ENCODE peak calls at places on chromosomes 6 and 20, in nine cellular contexts. O is fibroblast of lung, L is ovary, D is mucosa of descending colon, W is lower leg skin, V is neural progenitor cell, R is pancreas, C is fibroblast of pulmonary artery, U is HepG2. Y is an unnamed sample.

GRCh38 chr20:7180261-7181045 is 413.0 kb downstream of the BMP2 start:
- DNase-seq in O (peak), L (no peak), D (no peak), W (no peak), V (no peak), R (no peak), C (peak), U (no peak), Y (peak)

GRCh38 chr6:161393839-161394364 is 120.0 kb upstream of the AGPAT4 start:
- DNase-seq in O (peak), L (no peak), D (no peak), W (no peak), V (peak), R (no peak), C (peak), U (peak), Y (peak)

GRCh38 chr6:42045538-42046460 is 4.5 kb upstream of the TAF8 start:
- DNase-seq in O (peak), L (peak), D (peak), W (peak), V (no peak), R (peak), C (peak), U (no peak), Y (peak)

GRCh38 chr6:111683749-111684267 is 78.1 kb upstream of the TRAF3IP2 start:
- DNase-seq in O (peak), L (peak), D (no peak), W (no peak), V (no peak), R (no peak), C (peak), U (no peak), Y (peak)

GRCh38 chr6:113594726-113595125 is 262.4 kb upstream of the MARCKS start:
- DNase-seq in O (no peak), L (no peak), D (no peak), W (no peak), V (no peak), R (no peak), C (no peak), U (peak), Y (no peak)

GRCh38 chr20:1327241-1327653 is 1.7 kb downstream of the SDCBP2 start:
- DNase-seq in O (peak), L (peak), D (peak), W (peak), V (no peak), R (no peak), C (peak), U (no peak), Y (peak)

GRCh38 chr6:2760882-2761842 is 4.0 kb upstream of the WRNIP1 start:
- DNase-seq in O (no peak), L (no peak), D (no peak), W (no peak), V (no peak), R (no peak), C (no peak), U (no peak), Y (no peak)

GRCh38 chr6:150395388-150396009 is 26.7 kb downstream of the IYD start:
- DNase-seq in O (peak), L (no peak), D (no peak), W (no peak), V (peak), R (no peak), C (peak), U (peak), Y (no peak)

GRCh38 chr6:149271348-149272340 is 45.9 kb upstream of the TAB2 start:
- DNase-seq in O (no peak), L (no peak), D (no peak), W (no peak), V (no peak), R (no peak), C (peak), U (no peak), Y (peak)

GRCh38 chr6:100700009-100700408 is 181.1 kb downstream of the ASCC3 start:
- DNase-seq in O (no peak), L (no peak), D (no peak), W (no peak), V (no peak), R (no peak), C (no peak), U (no peak), Y (no peak)

GRCh38 chr6:159125977-159126376 is 43.2 kb upstream of the FNDC1 start:
- DNase-seq in O (no peak), L (no peak), D (no peak), W (peak), V (no peak), R (no peak), C (no peak), U (no peak), Y (no peak)

GRCh38 chr6:123972600-123973294 is 169.1 kb downstream of the NKAIN2 start:
- DNase-seq in O (no peak), L (no peak), D (no peak), W (no peak), V (no peak), R (no peak), C (no peak), U (no peak), Y (no peak)

GRCh38 chr6:125124250-125124777 is 29.3 kb upstream of the TPD52L1 start:
- DNase-seq in O (no peak), L (no peak), D (no peak), W (no peak), V (no peak), R (no peak), C (no peak), U (peak), Y (no peak)

GRCh38 chr20:56343861-56344381 is 14.9 kb upstream of the FAM210B start:
- DNase-seq in O (peak), L (peak), D (no peak), W (no peak), V (peak), R (peak), C (peak), U (no peak), Y (no peak)

GRCh38 chr20:39124064-39124463 is 161.9 kb downstream of the DHX35 start:
- DNase-seq in O (no peak), L (no peak), D (no peak), W (no peak), V (no peak), R (no peak), C (no peak), U (no peak), Y (no peak)

GRCh38 chr6:42276008-42276890 is 58.6 kb upstream of the MRPS10 start:
- DNase-seq in O (peak), L (no peak), D (no peak), W (peak), V (no peak), R (no peak), C (peak), U (no peak), Y (peak)

GRCh38 chr6:404685-405423 is 13.3 kb downstream of the IRF4 start:
- DNase-seq in O (no peak), L (no peak), D (no peak), W (no peak), V (no peak), R (no peak), C (no peak), U (no peak), Y (no peak)

GRCh38 chr20:18466574-18466893 is 296 bp downstream of the DZANK1 start:
- DNase-seq in O (no peak), L (no peak), D (no peak), W (no peak), V (no peak), R (no peak), C (no peak), U (no peak), Y (no peak)

GRCh38 chr6:27720607-27721580 is 191.3 kb downstream of the OR2B2 start:
- DNase-seq in O (peak), L (no peak), D (no peak), W (no peak), V (peak), R (no peak), C (peak), U (peak), Y (no peak)

GRCh38 chr6:28725890-28726348 is 197.9 kb downstream of the TRIM27 start:
- DNase-seq in O (no peak), L (no peak), D (no peak), W (no peak), V (no peak), R (no peak), C (no peak), U (peak), Y (no peak)

GRCh38 chr6:100455230-100456124 is 9.2 kb downstream of the SIM1 start:
- DNase-seq in O (no peak), L (no peak), D (no peak), W (no peak), V (peak), R (peak), C (no peak), U (no peak), Y (no peak)

GRCh38 chr20:6711950-6712634 is 55.4 kb upstream of the BMP2 start:
- DNase-seq in O (no peak), L (no peak), D (no peak), W (no peak), V (no peak), R (no peak), C (no peak), U (no peak), Y (no peak)

GRCh38 chr20:11047559-11047958 is 373.8 kb upstream of the JAG1 start:
- DNase-seq in O (no peak), L (no peak), D (no peak), W (no peak), V (no peak), R (no peak), C (peak), U (no peak), Y (peak)

GRCh38 chr6:6825986-6826901 is 237.7 kb downstream of the LY86 start:
- DNase-seq in O (no peak), L (no peak), D (no peak), W (peak), V (no peak), R (no peak), C (peak), U (no peak), Y (no peak)

GRCh38 chr6:108562503-108562993 is 1.8 kb downstream of the FOXO3 start:
- DNase-seq in O (peak), L (peak), D (peak), W (peak), V (peak), R (peak), C (peak), U (peak), Y (no peak)

DNA sequence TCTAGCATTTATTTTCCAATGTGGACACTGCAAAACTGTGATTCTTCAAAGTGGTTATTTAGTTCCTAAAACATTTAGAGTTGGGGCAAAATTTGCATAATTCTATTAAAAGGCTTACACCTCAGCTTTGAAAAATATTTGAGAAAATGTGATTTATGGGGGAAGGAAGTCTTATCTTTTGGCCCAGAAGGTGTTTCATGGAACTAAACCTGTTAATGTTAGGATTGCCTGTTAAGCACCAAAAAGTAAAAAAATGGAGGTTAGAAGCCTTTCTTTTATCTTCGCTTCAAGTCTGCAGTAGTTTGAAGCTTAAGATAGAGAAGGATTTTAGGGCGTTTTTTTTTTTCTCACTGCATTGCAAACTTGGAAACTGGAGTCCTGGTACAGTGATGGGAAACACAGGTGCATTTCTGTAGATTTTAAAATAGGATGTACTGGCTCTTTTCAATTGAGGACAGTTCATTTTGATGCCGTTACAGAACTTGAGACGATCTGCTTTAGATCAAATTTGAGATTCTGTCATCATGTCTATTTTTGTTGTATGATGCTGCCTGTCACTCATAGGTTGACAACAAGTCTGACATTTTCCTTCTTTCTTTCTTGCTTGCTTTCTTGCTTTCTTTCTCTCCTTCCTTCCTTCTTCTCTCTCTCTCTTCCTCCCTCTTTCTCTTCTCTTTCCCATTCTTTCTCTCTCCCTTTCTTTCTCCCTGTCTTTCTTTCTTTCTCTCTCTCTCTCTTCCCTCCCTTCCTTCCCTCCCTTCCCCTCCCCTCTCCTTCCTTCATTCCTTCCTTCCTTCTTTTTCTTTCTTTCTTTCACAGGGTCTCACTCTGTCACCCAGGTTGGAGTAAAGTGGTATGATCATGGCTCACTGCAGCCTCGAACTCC is 152.4 kb upstream of the SGK1 start:
- DNase-seq in O (no peak), L (no peak), D (no peak), W (no peak), V (no peak), R (no peak), C (no peak), U (no peak), Y (no peak)
- H3K4me3 ChIP-seq in O (no peak), L (no peak), D (no peak), W (no peak), V (no peak), R (no peak), C (no peak), U (no peak), Y (no peak)

GRCh38 chr6:116327803-116328527 is 42.8 kb upstream of the DSE start:
- DNase-seq in O (peak), L (no peak), D (no peak), W (no peak), V (no peak), R (no peak), C (no peak), U (no peak), Y (no peak)

GRCh38 chr6:116330511-116330910 is 40.2 kb upstream of the DSE start:
- DNase-seq in O (no peak), L (no peak), D (no peak), W (no peak), V (no peak), R (no peak), C (no peak), U (no peak), Y (no peak)

GRCh38 chr6:116326392-116326717 is 44.4 kb upstream of the DSE start:
- DNase-seq in O (no peak), L (no peak), D (no peak), W (no peak), V (no peak), R (no peak), C (peak), U (no peak), Y (no peak)

GRCh38 chr6:116329156-116329555 is 41.6 kb upstream of the DSE start:
- DNase-seq in O (peak), L (no peak), D (no peak), W (no peak), V (no peak), R (no peak), C (no peak), U (no peak), Y (no peak)

GRCh38 chr6:116328528-116328903 is 42.2 kb upstream of the DSE start:
- DNase-seq in O (no peak), L (no peak), D (no peak), W (no peak), V (no peak), R (no peak), C (peak), U (no peak), Y (no peak)
- H3K4me3 ChIP-seq in O (no peak), L (no peak), D (no peak), W (no peak), V (no peak), R (no peak), C (no peak), U (no peak), Y (no peak)

DNA sequence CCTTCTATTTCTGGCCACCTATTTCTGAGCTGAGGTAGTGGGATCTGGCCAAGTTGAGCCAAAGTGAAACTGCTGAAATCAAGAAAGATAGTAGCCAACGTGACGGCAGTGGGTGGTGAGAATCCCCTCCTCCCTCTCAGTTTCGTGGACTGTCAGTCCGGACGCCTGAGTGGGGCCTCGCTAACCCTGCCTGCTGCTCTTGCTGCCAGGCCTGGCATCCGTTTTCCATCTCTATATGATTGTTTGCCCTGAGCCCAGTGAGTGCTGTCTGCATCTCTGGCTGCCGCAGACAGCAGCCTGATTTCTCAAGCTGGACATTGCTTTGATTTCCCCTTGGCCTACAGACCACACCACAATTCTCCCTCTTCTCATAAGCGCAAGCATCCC is 23.5 kb upstream of the PAX1 start:
- DNase-seq in O (no peak), L (no peak), D (no peak), W (no peak), V (no peak), R (no peak), C (no peak), U (no peak), Y (no peak)
- H3K4me3 ChIP-seq in O (no peak), L (no peak), D (no peak), W (no peak), V (no peak), R (no peak), C (no peak), U (no peak), Y (no peak)

GRCh38 chr20:32010666-32011065 is 428 bp downstream of the CCM2L start:
- DNase-seq in O (no peak), L (no peak), D (no peak), W (no peak), V (peak), R (no peak), C (no peak), U (no peak), Y (no peak)

GRCh38 chr20:32009564-32009963 is 674 bp upstream of the CCM2L start:
- DNase-seq in O (no peak), L (no peak), D (no peak), W (no peak), V (no peak), R (no peak), C (no peak), U (no peak), Y (no peak)

GRCh38 chr20:32012159-32012682 is 2.0 kb downstream of the CCM2L start:
- DNase-seq in O (no peak), L (no peak), D (no peak), W (no peak), V (no peak), R (no peak), C (no peak), U (no peak), Y (no peak)

GRCh38 chr20:32007787-32008616 is 2.2 kb upstream of the CCM2L start:
- DNase-seq in O (no peak), L (no peak), D (no peak), W (no peak), V (peak), R (no peak), C (peak), U (no peak), Y (no peak)

GRCh38 chr20:32010096-32010495 is at the start of gene CCM2L:
- DNase-seq in O (no peak), L (no peak), D (no peak), W (no peak), V (no peak), R (no peak), C (no peak), U (no peak), Y (no peak)
- H3K4me3 ChIP-seq in O (no peak), L (no peak), D (no peak), W (no peak), V (no peak), R (no peak), C (no peak), U (no peak), Y (no peak)

GRCh38 chr20:63008541-63009043 is 1.8 kb upstream of the BHLHE23 start:
- DNase-seq in O (no peak), L (no peak), D (no peak), W (no peak), V (no peak), R (no peak), C (no peak), U (no peak), Y (no peak)
- H3K4me3 ChIP-seq in O (no peak), L (no peak), D (no peak), W (no peak), V (peak), R (no peak), C (no peak), U (no peak), Y (no peak)

Y was measured in skeletal muscle cell.